ENCODE peak calls at places on chromosome 22, in ten cellular contexts. One of them, this sample, is unnamed.

GRCh38 chr22:38316340-38317236 is 645 bp downstream of the CSNK1E start:
- DNase-seq in heart left ventricle: peak
- DNase-seq in transverse colon: peak
- DNase-seq in MM.1S: peak
- DNase-seq in uterus: peak
- DNase-seq in endodermal cell: peak
- DNase-seq in neuronal stem cell: no peak
- DNase-seq in ovary: peak
- DNase-seq in thoracic aorta: no peak
- DNase-seq in colonic mucosa: peak
- DNase-seq in this sample: peak

GRCh38 chr22:23225724-23226496 is 45.6 kb downstream of the BCR start:
- DNase-seq in transverse colon: peak
- DNase-seq in ovary: no peak
- DNase-seq in heart left ventricle: peak
- DNase-seq in neuronal stem cell: no peak
- DNase-seq in uterus: peak
- DNase-seq in endodermal cell: no peak
- DNase-seq in colonic mucosa: peak
- DNase-seq in MM.1S: no peak
- DNase-seq in thoracic aorta: no peak
- DNase-seq in this sample: no peak

GRCh38 chr22:44463151-44463550 is 34.9 kb downstream of the RTL6 start:
- DNase-seq in uterus: no peak
- DNase-seq in transverse colon: no peak
- DNase-seq in neuronal stem cell: no peak
- DNase-seq in colonic mucosa: peak
- DNase-seq in ovary: no peak
- DNase-seq in thoracic aorta: no peak
- DNase-seq in heart left ventricle: no peak
- DNase-seq in MM.1S: no peak
- DNase-seq in endodermal cell: no peak
- DNase-seq in this sample: no peak

GRCh38 chr22:45211435-45211834 is 29.3 kb downstream of the KIAA0930 start:
- DNase-seq in endodermal cell: no peak
- DNase-seq in uterus: no peak
- DNase-seq in thoracic aorta: no peak
- DNase-seq in heart left ventricle: no peak
- DNase-seq in neuronal stem cell: no peak
- DNase-seq in colonic mucosa: no peak
- DNase-seq in MM.1S: no peak
- DNase-seq in ovary: no peak
- DNase-seq in transverse colon: no peak
- DNase-seq in this sample: no peak

GRCh38 chr22:45212992-45213751 is 27.5 kb downstream of the KIAA0930 start:
- DNase-seq in endodermal cell: no peak
- DNase-seq in ovary: no peak
- DNase-seq in neuronal stem cell: no peak
- DNase-seq in transverse colon: peak
- DNase-seq in uterus: peak
- DNase-seq in thoracic aorta: peak
- DNase-seq in heart left ventricle: peak
- DNase-seq in colonic mucosa: no peak
- DNase-seq in MM.1S: no peak
- DNase-seq in this sample: peak

GRCh38 chr22:44088976-44089570 is 65.0 kb downstream of the PARVB start:
- DNase-seq in MM.1S: no peak
- DNase-seq in colonic mucosa: no peak
- DNase-seq in transverse colon: peak
- DNase-seq in thoracic aorta: no peak
- DNase-seq in ovary: no peak
- DNase-seq in uterus: no peak
- DNase-seq in heart left ventricle: peak
- DNase-seq in endodermal cell: no peak
- DNase-seq in neuronal stem cell: no peak
- DNase-seq in this sample: peak

GRCh38 chr22:23394525-23395326 is 185.4 kb downstream of the IGLL1 start:
- DNase-seq in transverse colon: no peak
- DNase-seq in heart left ventricle: no peak
- DNase-seq in endodermal cell: peak
- DNase-seq in uterus: peak
- DNase-seq in colonic mucosa: no peak
- DNase-seq in thoracic aorta: no peak
- DNase-seq in MM.1S: no peak
- DNase-seq in ovary: peak
- DNase-seq in neuronal stem cell: no peak
- DNase-seq in this sample: no peak

GRCh38 chr22:22941831-22942510 is 54.4 kb downstream of the IGLL5 start:
- DNase-seq in colonic mucosa: peak
- DNase-seq in neuronal stem cell: no peak
- DNase-seq in heart left ventricle: no peak
- DNase-seq in ovary: peak
- DNase-seq in endodermal cell: peak
- DNase-seq in MM.1S: no peak
- DNase-seq in uterus: no peak
- DNase-seq in thoracic aorta: no peak
- DNase-seq in transverse colon: peak
- DNase-seq in this sample: peak

GRCh38 chr22:30296851-30297250 is 7.5 kb upstream of the CASTOR1 start:
- DNase-seq in MM.1S: no peak
- DNase-seq in heart left ventricle: no peak
- DNase-seq in thoracic aorta: no peak
- DNase-seq in transverse colon: no peak
- DNase-seq in uterus: no peak
- DNase-seq in ovary: no peak
- DNase-seq in endodermal cell: no peak
- DNase-seq in colonic mucosa: no peak
- DNase-seq in neuronal stem cell: no peak
- DNase-seq in this sample: no peak

GRCh38 chr22:30294066-30294465 is 4.8 kb upstream of the CASTOR1 start:
- DNase-seq in neuronal stem cell: no peak
- DNase-seq in MM.1S: no peak
- DNase-seq in transverse colon: no peak
- DNase-seq in thoracic aorta: no peak
- DNase-seq in colonic mucosa: no peak
- DNase-seq in heart left ventricle: no peak
- DNase-seq in endodermal cell: no peak
- DNase-seq in ovary: no peak
- DNase-seq in uterus: no peak
- DNase-seq in this sample: no peak

GRCh38 chr22:30295576-30295975 is 6.3 kb upstream of the CASTOR1 start:
- DNase-seq in endodermal cell: no peak
- DNase-seq in MM.1S: no peak
- DNase-seq in transverse colon: no peak
- DNase-seq in uterus: no peak
- DNase-seq in thoracic aorta: no peak
- DNase-seq in heart left ventricle: no peak
- DNase-seq in neuronal stem cell: no peak
- DNase-seq in ovary: no peak
- DNase-seq in colonic mucosa: no peak
- DNase-seq in this sample: no peak

GRCh38 chr22:30296324-30296723 is 7.0 kb upstream of the CASTOR1 start:
- DNase-seq in endodermal cell: no peak
- DNase-seq in MM.1S: no peak
- DNase-seq in neuronal stem cell: no peak
- DNase-seq in heart left ventricle: no peak
- DNase-seq in colonic mucosa: no peak
- DNase-seq in thoracic aorta: no peak
- DNase-seq in ovary: no peak
- DNase-seq in transverse colon: no peak
- DNase-seq in uterus: no peak
- DNase-seq in this sample: no peak

GRCh38 chr22:30294830-30295229 is 5.5 kb upstream of the CASTOR1 start:
- DNase-seq in transverse colon: no peak
- DNase-seq in colonic mucosa: no peak
- DNase-seq in endodermal cell: no peak
- DNase-seq in ovary: no peak
- DNase-seq in uterus: no peak
- DNase-seq in neuronal stem cell: no peak
- DNase-seq in MM.1S: no peak
- DNase-seq in heart left ventricle: no peak
- DNase-seq in thoracic aorta: no peak
- DNase-seq in this sample: no peak
- H3K27ac ChIP-seq in transverse colon: no peak
- H3K27ac ChIP-seq in colonic mucosa: no peak
- H3K27ac ChIP-seq in endodermal cell: no peak
- H3K27ac ChIP-seq in ovary: no peak
- H3K27ac ChIP-seq in uterus: no peak
- H3K27ac ChIP-seq in neuronal stem cell: no peak
- H3K27ac ChIP-seq in MM.1S: no peak
- H3K27ac ChIP-seq in heart left ventricle: no peak
- H3K27ac ChIP-seq in thoracic aorta: no peak
- H3K27ac ChIP-seq in this sample: no peak

GRCh38 chr22:29720824-29721323 is 1.1 kb downstream of the CABP7 start:
- DNase-seq in thoracic aorta: no peak
- DNase-seq in uterus: no peak
- DNase-seq in transverse colon: no peak
- DNase-seq in MM.1S: no peak
- DNase-seq in colonic mucosa: no peak
- DNase-seq in ovary: no peak
- DNase-seq in heart left ventricle: no peak
- DNase-seq in endodermal cell: no peak
- DNase-seq in neuronal stem cell: no peak
- DNase-seq in this sample: no peak

GRCh38 chr22:29718949-29719893 is 582 bp upstream of the CABP7 start:
- DNase-seq in thoracic aorta: no peak
- DNase-seq in endodermal cell: no peak
- DNase-seq in heart left ventricle: no peak
- DNase-seq in colonic mucosa: no peak
- DNase-seq in MM.1S: no peak
- DNase-seq in neuronal stem cell: no peak
- DNase-seq in ovary: no peak
- DNase-seq in transverse colon: no peak
- DNase-seq in uterus: no peak
- DNase-seq in this sample: no peak

GRCh38 chr22:29717789-29718188 is 2.0 kb upstream of the CABP7 start:
- DNase-seq in colonic mucosa: no peak
- DNase-seq in endodermal cell: no peak
- DNase-seq in ovary: no peak
- DNase-seq in heart left ventricle: no peak
- DNase-seq in transverse colon: no peak
- DNase-seq in uterus: no peak
- DNase-seq in MM.1S: no peak
- DNase-seq in thoracic aorta: no peak
- DNase-seq in neuronal stem cell: no peak
- DNase-seq in this sample: no peak

GRCh38 chr22:29722151-29722550 is 2.3 kb downstream of the CABP7 start:
- DNase-seq in uterus: no peak
- DNase-seq in transverse colon: no peak
- DNase-seq in colonic mucosa: no peak
- DNase-seq in MM.1S: no peak
- DNase-seq in endodermal cell: no peak
- DNase-seq in thoracic aorta: no peak
- DNase-seq in neuronal stem cell: no peak
- DNase-seq in heart left ventricle: no peak
- DNase-seq in ovary: no peak
- DNase-seq in this sample: peak

GRCh38 chr22:29719894-29720645 is at the start of gene CABP7:
- DNase-seq in colonic mucosa: no peak
- DNase-seq in transverse colon: no peak
- DNase-seq in endodermal cell: no peak
- DNase-seq in uterus: no peak
- DNase-seq in heart left ventricle: no peak
- DNase-seq in MM.1S: no peak
- DNase-seq in ovary: no peak
- DNase-seq in neuronal stem cell: no peak
- DNase-seq in thoracic aorta: no peak
- DNase-seq in this sample: no peak
- H3K4me3 ChIP-seq in colonic mucosa: no peak
- H3K4me3 ChIP-seq in transverse colon: no peak
- H3K4me3 ChIP-seq in endodermal cell: no peak
- H3K4me3 ChIP-seq in uterus: no peak
- H3K4me3 ChIP-seq in heart left ventricle: no peak
- H3K4me3 ChIP-seq in MM.1S: no peak
- H3K4me3 ChIP-seq in ovary: no peak
- H3K4me3 ChIP-seq in neuronal stem cell: peak
- H3K4me3 ChIP-seq in thoracic aorta: no peak
- H3K4me3 ChIP-seq in this sample: peak

DNA sequence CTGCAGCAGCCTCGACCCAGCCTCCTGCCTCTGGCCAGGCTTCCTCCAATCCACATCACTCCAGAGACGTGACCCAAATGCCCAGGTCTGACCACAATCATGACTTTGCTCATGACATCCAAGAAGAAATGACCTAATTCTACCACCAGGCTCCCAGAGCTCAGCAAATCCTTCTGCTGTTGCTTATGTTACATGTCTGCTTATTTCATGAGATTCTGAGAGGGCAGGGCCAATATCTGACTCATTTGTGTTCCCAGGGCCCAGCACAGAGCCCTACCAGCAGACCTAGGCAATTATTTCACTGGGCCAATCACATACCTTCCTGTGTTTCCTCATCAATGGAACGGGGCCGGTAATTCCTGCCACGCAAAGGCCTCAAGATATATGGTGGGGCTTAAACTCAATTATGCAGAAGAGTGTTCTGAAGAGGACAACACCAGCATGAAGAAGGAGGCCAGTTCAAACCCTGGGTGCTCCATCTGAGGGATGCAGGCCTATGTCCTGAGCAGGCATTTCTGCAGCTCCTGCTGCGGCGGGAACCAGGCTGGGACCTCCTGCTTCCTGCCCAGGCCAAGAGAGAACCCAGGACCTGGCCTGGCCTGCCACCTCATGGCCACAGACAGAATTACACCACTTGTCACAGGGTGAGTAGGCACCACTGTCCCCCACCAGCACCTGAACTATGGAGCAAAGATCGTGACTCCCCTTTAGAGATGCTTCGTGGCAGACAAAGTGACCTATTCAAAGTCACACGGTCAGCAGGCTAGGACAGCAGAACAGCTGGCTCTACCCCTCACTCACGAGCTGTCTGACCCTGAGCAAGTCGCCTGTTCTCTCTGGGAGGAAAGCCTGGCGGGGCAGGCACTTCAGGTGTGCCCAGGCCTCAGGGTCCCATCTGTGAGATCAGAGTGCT is 5.8 kb downstream of the CENPM start:
- DNase-seq in MM.1S: peak
- DNase-seq in heart left ventricle: peak
- DNase-seq in uterus: peak
- DNase-seq in neuronal stem cell: peak
- DNase-seq in ovary: peak
- DNase-seq in thoracic aorta: peak
- DNase-seq in colonic mucosa: peak
- DNase-seq in transverse colon: peak
- DNase-seq in endodermal cell: peak
- DNase-seq in this sample: peak
- H3K27ac ChIP-seq in MM.1S: peak
- H3K27ac ChIP-seq in heart left ventricle: no peak
- H3K27ac ChIP-seq in uterus: no peak
- H3K27ac ChIP-seq in neuronal stem cell: no peak
- H3K27ac ChIP-seq in ovary: no peak
- H3K27ac ChIP-seq in thoracic aorta: peak
- H3K27ac ChIP-seq in colonic mucosa: peak
- H3K27ac ChIP-seq in transverse colon: peak
- H3K27ac ChIP-seq in endodermal cell: no peak
- H3K27ac ChIP-seq in this sample: peak

DNA sequence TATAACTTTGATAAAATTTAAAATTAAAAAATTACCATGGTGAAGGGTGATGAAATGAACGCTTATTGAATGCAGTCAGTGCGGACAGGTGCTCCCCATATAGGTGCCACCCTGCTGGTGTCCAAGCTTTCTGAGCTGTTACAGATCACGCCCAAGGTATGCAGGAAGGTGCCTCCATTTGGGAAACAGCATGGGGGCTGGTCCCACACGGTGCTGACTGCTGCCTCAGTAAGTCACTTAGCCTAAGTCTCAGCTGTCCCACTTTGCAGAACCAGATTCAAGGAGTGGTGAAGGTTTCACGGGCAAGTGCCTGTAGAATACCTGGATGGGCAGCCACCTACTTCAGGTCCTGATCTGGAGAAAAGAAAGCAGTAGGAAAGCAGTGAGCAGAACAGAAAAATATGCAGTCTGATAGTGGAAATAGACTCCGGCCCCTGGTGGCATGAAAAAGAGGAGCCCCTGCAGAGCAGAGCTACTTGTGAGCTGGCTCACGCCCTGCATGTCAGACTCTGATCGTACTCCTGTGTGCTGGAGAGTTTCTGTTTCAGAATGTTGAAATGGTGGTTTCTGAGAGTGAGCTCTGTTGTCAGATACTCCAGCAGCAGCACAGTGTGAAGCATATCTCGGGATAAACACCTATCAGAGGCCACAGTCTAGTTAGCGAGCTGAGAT is 33.2 kb downstream of the ADORA2A start:
- DNase-seq in thoracic aorta: no peak
- DNase-seq in heart left ventricle: no peak
- DNase-seq in endodermal cell: peak
- DNase-seq in MM.1S: peak
- DNase-seq in ovary: no peak
- DNase-seq in transverse colon: no peak
- DNase-seq in uterus: no peak
- DNase-seq in neuronal stem cell: no peak
- DNase-seq in colonic mucosa: no peak
- DNase-seq in this sample: no peak
- H3K4me3 ChIP-seq in thoracic aorta: no peak
- H3K4me3 ChIP-seq in heart left ventricle: no peak
- H3K4me3 ChIP-seq in endodermal cell: no peak
- H3K4me3 ChIP-seq in MM.1S: peak
- H3K4me3 ChIP-seq in ovary: no peak
- H3K4me3 ChIP-seq in transverse colon: no peak
- H3K4me3 ChIP-seq in uterus: no peak
- H3K4me3 ChIP-seq in neuronal stem cell: no peak
- H3K4me3 ChIP-seq in colonic mucosa: no peak
- H3K4me3 ChIP-seq in this sample: no peak

This sample was measured in adrenal gland.